ENCODE peak calls at places on chromosomes 13 and 19, in six cellular contexts. One of them, this sample, is unnamed.

GRCh38 chr19:46616631-46617322 is 8.1 kb downstream of the PTGIR start:
- DNase-seq in AG10803: peak
- DNase-seq in A549: peak
- DNase-seq in ELR: peak
- DNase-seq in NCI-H510A: peak
- DNase-seq in astrocyte of the cerebellum: no peak
- DNase-seq in this sample: peak

GRCh38 chr19:7391218-7391670 is 42.5 kb downstream of the ARHGEF18 start:
- DNase-seq in AG10803: no peak
- DNase-seq in A549: peak
- DNase-seq in ELR: peak
- DNase-seq in NCI-H510A: no peak
- DNase-seq in astrocyte of the cerebellum: no peak
- DNase-seq in this sample: no peak

GRCh38 chr13:110423689-110424302 is 116.7 kb downstream of the COL4A2 start:
- DNase-seq in AG10803: no peak
- DNase-seq in A549: no peak
- DNase-seq in ELR: no peak
- DNase-seq in NCI-H510A: no peak
- DNase-seq in astrocyte of the cerebellum: no peak
- DNase-seq in this sample: no peak

GRCh38 chr19:11024259-11024658 is 63.4 kb downstream of the SMARCA4 start:
- DNase-seq in AG10803: no peak
- DNase-seq in A549: no peak
- DNase-seq in ELR: no peak
- DNase-seq in NCI-H510A: no peak
- DNase-seq in astrocyte of the cerebellum: no peak
- DNase-seq in this sample: no peak

GRCh38 chr13:34696296-34696695 is 245.8 kb upstream of the NBEA start:
- DNase-seq in AG10803: no peak
- DNase-seq in A549: no peak
- DNase-seq in ELR: no peak
- DNase-seq in NCI-H510A: no peak
- DNase-seq in astrocyte of the cerebellum: no peak
- DNase-seq in this sample: no peak

GRCh38 chr19:51531349-51532315 is at the start of gene SIGLEC6:
- DNase-seq in AG10803: no peak
- DNase-seq in A549: no peak
- DNase-seq in ELR: no peak
- DNase-seq in NCI-H510A: no peak
- DNase-seq in astrocyte of the cerebellum: no peak
- DNase-seq in this sample: no peak

GRCh38 chr13:113540523-113540922 is 44.0 kb upstream of the TFDP1 start:
- DNase-seq in AG10803: no peak
- DNase-seq in A549: no peak
- DNase-seq in ELR: no peak
- DNase-seq in NCI-H510A: no peak
- DNase-seq in astrocyte of the cerebellum: no peak
- DNase-seq in this sample: no peak

GRCh38 chr19:47094557-47095517 is 18.7 kb downstream of the ZC3H4 start:
- DNase-seq in AG10803: no peak
- DNase-seq in A549: no peak
- DNase-seq in ELR: no peak
- DNase-seq in NCI-H510A: no peak
- DNase-seq in astrocyte of the cerebellum: no peak
- DNase-seq in this sample: no peak

GRCh38 chr13:32125746-32126145 is 94.2 kb downstream of the FRY start:
- DNase-seq in AG10803: peak
- DNase-seq in A549: no peak
- DNase-seq in ELR: peak
- DNase-seq in NCI-H510A: no peak
- DNase-seq in astrocyte of the cerebellum: no peak
- DNase-seq in this sample: peak

GRCh38 chr13:113142876-113143275 is 15.6 kb upstream of the PROZ start:
- DNase-seq in AG10803: no peak
- DNase-seq in A549: no peak
- DNase-seq in ELR: no peak
- DNase-seq in NCI-H510A: no peak
- DNase-seq in astrocyte of the cerebellum: no peak
- DNase-seq in this sample: peak

GRCh38 chr19:8477889-8478288 is 24.6 kb downstream of the PRAM1 start:
- DNase-seq in AG10803: no peak
- DNase-seq in A549: no peak
- DNase-seq in ELR: no peak
- DNase-seq in NCI-H510A: no peak
- DNase-seq in astrocyte of the cerebellum: no peak
- DNase-seq in this sample: no peak

GRCh38 chr19:7881910-7882309 is 6.4 kb upstream of the LRRC8E start:
- DNase-seq in AG10803: no peak
- DNase-seq in A549: no peak
- DNase-seq in ELR: no peak
- DNase-seq in NCI-H510A: no peak
- DNase-seq in astrocyte of the cerebellum: no peak
- DNase-seq in this sample: no peak

GRCh38 chr19:9914001-9914314 is 22.4 kb downstream of the OLFM2 start:
- DNase-seq in AG10803: no peak
- DNase-seq in A549: peak
- DNase-seq in ELR: no peak
- DNase-seq in NCI-H510A: no peak
- DNase-seq in astrocyte of the cerebellum: no peak
- DNase-seq in this sample: no peak

GRCh38 chr13:72043361-72043760 is 176.4 kb upstream of the DACH1 start:
- DNase-seq in AG10803: no peak
- DNase-seq in A549: no peak
- DNase-seq in ELR: no peak
- DNase-seq in NCI-H510A: no peak
- DNase-seq in astrocyte of the cerebellum: no peak
- DNase-seq in this sample: no peak

GRCh38 chr19:33621811-33622504 is at the start of gene CHST8:
- DNase-seq in AG10803: peak
- DNase-seq in A549: no peak
- DNase-seq in ELR: peak
- DNase-seq in NCI-H510A: peak
- DNase-seq in astrocyte of the cerebellum: no peak
- DNase-seq in this sample: peak

GRCh38 chr19:18861235-18861634 is 29.5 kb downstream of the UPF1 start:
- DNase-seq in AG10803: no peak
- DNase-seq in A549: no peak
- DNase-seq in ELR: no peak
- DNase-seq in NCI-H510A: no peak
- DNase-seq in astrocyte of the cerebellum: no peak
- DNase-seq in this sample: no peak

GRCh38 chr19:17605761-17606745 is 50.6 kb downstream of the COLGALT1 start:
- DNase-seq in AG10803: peak
- DNase-seq in A549: peak
- DNase-seq in ELR: peak
- DNase-seq in NCI-H510A: no peak
- DNase-seq in astrocyte of the cerebellum: no peak
- DNase-seq in this sample: peak

GRCh38 chr19:12943437-12944044 is 2.1 kb upstream of the RAD23A start:
- DNase-seq in AG10803: no peak
- DNase-seq in A549: no peak
- DNase-seq in ELR: no peak
- DNase-seq in NCI-H510A: no peak
- DNase-seq in astrocyte of the cerebellum: no peak
- DNase-seq in this sample: no peak

GRCh38 chr19:34838248-34838647 is 65.2 kb upstream of the ZNF599 start:
- DNase-seq in AG10803: no peak
- DNase-seq in A549: peak
- DNase-seq in ELR: peak
- DNase-seq in NCI-H510A: no peak
- DNase-seq in astrocyte of the cerebellum: no peak
- DNase-seq in this sample: no peak

GRCh38 chr19:10826846-10827245 is 9.2 kb downstream of the TMED1 start:
- DNase-seq in AG10803: no peak
- DNase-seq in A549: no peak
- DNase-seq in ELR: no peak
- DNase-seq in NCI-H510A: no peak
- DNase-seq in astrocyte of the cerebellum: no peak
- DNase-seq in this sample: no peak

GRCh38 chr13:112079696-112080095 is 12.7 kb downstream of the SOX1 start:
- DNase-seq in AG10803: no peak
- DNase-seq in A549: no peak
- DNase-seq in ELR: no peak
- DNase-seq in NCI-H510A: no peak
- DNase-seq in astrocyte of the cerebellum: no peak
- DNase-seq in this sample: no peak

GRCh38 chr13:113857531-113858195 is 6.2 kb downstream of the GAS6 start:
- DNase-seq in AG10803: no peak
- DNase-seq in A549: no peak
- DNase-seq in ELR: no peak
- DNase-seq in NCI-H510A: no peak
- DNase-seq in astrocyte of the cerebellum: no peak
- DNase-seq in this sample: no peak

GRCh38 chr13:40550130-40550529 is 116.3 kb downstream of the FOXO1 start:
- DNase-seq in AG10803: peak
- DNase-seq in A549: no peak
- DNase-seq in ELR: peak
- DNase-seq in NCI-H510A: no peak
- DNase-seq in astrocyte of the cerebellum: no peak
- DNase-seq in this sample: no peak

GRCh38 chr19:40298026-40298425 is 12.9 kb upstream of the AKT2 start:
- DNase-seq in AG10803: no peak
- DNase-seq in A549: no peak
- DNase-seq in ELR: no peak
- DNase-seq in NCI-H510A: no peak
- DNase-seq in astrocyte of the cerebellum: no peak
- DNase-seq in this sample: no peak

GRCh38 chr19:46499692-46500091 is 4.0 kb upstream of the PNMA8B start:
- DNase-seq in AG10803: no peak
- DNase-seq in A549: no peak
- DNase-seq in ELR: no peak
- DNase-seq in NCI-H510A: no peak
- DNase-seq in astrocyte of the cerebellum: no peak
- DNase-seq in this sample: no peak

GRCh38 chr19:2500861-2501260 is 24.9 kb downstream of the GADD45B start:
- DNase-seq in AG10803: no peak
- DNase-seq in A549: no peak
- DNase-seq in ELR: no peak
- DNase-seq in NCI-H510A: no peak
- DNase-seq in astrocyte of the cerebellum: no peak
- DNase-seq in this sample: no peak

GRCh38 chr19:46721269-46722003 is 4.5 kb upstream of the PRKD2 start:
- DNase-seq in AG10803: no peak
- DNase-seq in A549: peak
- DNase-seq in ELR: peak
- DNase-seq in NCI-H510A: no peak
- DNase-seq in astrocyte of the cerebellum: no peak
- DNase-seq in this sample: no peak